ENCODE peak calls at places on chromosomes 3 and 15, in seven cellular contexts. A is GM23338, Z is SK-N-SH, N is OCI-LY7, O is neural progenitor cell, F is HCT116, V is PC-3. B is an unnamed sample. For H3K79me2, the result is how much of the 10 kb centered on the place peaks cover.

GRCh38 chr3:173397161-173398110 is at the start of gene NLGN1:
- DNase-seq in A (peak), Z (peak), N (no peak), O (peak), F (no peak), V (peak), B (peak)

GRCh38 chr15:48945386-48945785 is 18.3 kb downstream of the SHC4 start:
- DNase-seq in A (no peak), Z (no peak), N (no peak), O (no peak), F (no peak), V (no peak), B (peak)

GRCh38 chr3:16825617-16826204 is 59.0 kb upstream of the PLCL2 start:
- DNase-seq in A (no peak), Z (no peak), N (no peak), O (no peak), F (no peak), V (no peak), B (no peak)

GRCh38 chr3:40899286-40899712 is 300.0 kb upstream of the CTNNB1 start:
- DNase-seq in A (no peak), Z (no peak), N (no peak), O (no peak), F (no peak), V (peak), B (peak)

GRCh38 chr15:51126842-51127241 is 32.1 kb upstream of the TNFAIP8L3 start:
- DNase-seq in A (no peak), Z (no peak), N (no peak), O (no peak), F (no peak), V (no peak), B (no peak)

GRCh38 chr3:130601662-130602061 is 84.7 kb downstream of the COL6A6 start:
- DNase-seq in A (no peak), Z (no peak), N (no peak), O (no peak), F (no peak), V (peak), B (peak)

GRCh38 chr15:100043732-100044131 is 298.0 kb downstream of the ADAMTS17 start:
- DNase-seq in A (no peak), Z (no peak), N (no peak), O (no peak), F (no peak), V (no peak), B (no peak)

GRCh38 chr15:67801926-67802914 is 23.1 kb upstream of the SKOR1 start:
- DNase-seq in A (no peak), Z (no peak), N (no peak), O (no peak), F (no peak), V (no peak), B (no peak)

GRCh38 chr3:65888980-65889706 is 149.6 kb downstream of the MAGI1 start:
- DNase-seq in A (peak), Z (no peak), N (no peak), O (no peak), F (peak), V (peak), B (peak)

GRCh38 chr15:98905981-98906711 is 101.4 kb downstream of the PGPEP1L start:
- DNase-seq in A (no peak), Z (no peak), N (no peak), O (no peak), F (no peak), V (peak), B (peak)

GRCh38 chr15:101326026-101326315 is 30.9 kb upstream of the SNRPA1 start:
- DNase-seq in A (no peak), Z (no peak), N (no peak), O (no peak), F (no peak), V (no peak), B (no peak)

GRCh38 chr3:82196645-82197044 is 435.2 kb upstream of the GBE1 start:
- DNase-seq in A (no peak), Z (no peak), N (no peak), O (no peak), F (no peak), V (no peak), B (no peak)

GRCh38 chr3:177335728-177336127 is 138.4 kb upstream of the TBL1XR1 start:
- DNase-seq in A (no peak), Z (no peak), N (no peak), O (no peak), F (no peak), V (peak), B (peak)

GRCh38 chr3:171396048-171396447 is 64.2 kb downstream of the TNIK start:
- DNase-seq in A (no peak), Z (no peak), N (no peak), O (no peak), F (no peak), V (peak), B (peak)

GRCh38 chr3:167814441-167814951 is 79.0 kb downstream of the SERPINI1 start:
- DNase-seq in A (no peak), Z (peak), N (no peak), O (no peak), F (no peak), V (peak), B (peak)

GRCh38 chr3:108064293-108064887 is 26.4 kb downstream of the CD47 start:
- DNase-seq in A (no peak), Z (no peak), N (no peak), O (no peak), F (no peak), V (no peak), B (no peak)
- H3K79me2 ChIP-seq in A (under half), Z (under half), N (under half), O (under half), F (under half), V (under half), B (under half)

GRCh38 chr15:27414168-27414870 is 443.3 kb downstream of the GABRG3 start:
- DNase-seq in A (no peak), Z (no peak), N (no peak), O (peak), F (no peak), V (no peak), B (peak)

GRCh38 chr15:27410986-27411385 is 440.0 kb downstream of the GABRG3 start:
- DNase-seq in A (no peak), Z (no peak), N (no peak), O (no peak), F (no peak), V (peak), B (no peak)

GRCh38 chr15:27408428-27408827 is 437.4 kb downstream of the GABRG3 start:
- DNase-seq in A (no peak), Z (peak), N (no peak), O (peak), F (no peak), V (no peak), B (no peak)

DNA sequence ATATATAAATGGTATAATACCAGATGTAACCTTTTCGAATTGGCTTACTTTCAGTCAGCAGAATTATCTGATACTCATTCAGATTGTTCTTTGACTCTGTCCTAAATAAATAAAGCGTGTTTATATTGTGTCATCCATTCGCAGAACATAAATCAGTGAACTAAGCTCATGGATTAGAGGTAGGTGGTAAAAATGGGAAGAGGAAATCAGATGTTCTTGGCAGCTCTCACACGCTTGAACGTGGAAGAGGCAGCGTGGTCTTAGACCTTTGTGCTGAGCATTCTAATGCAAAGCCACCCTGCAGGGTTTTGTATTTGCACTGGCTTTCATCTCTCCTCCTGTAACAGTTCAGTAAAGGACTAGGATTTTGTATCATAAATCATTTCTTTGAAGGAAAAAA is 441.4 kb downstream of the GABRG3 start:
- DNase-seq in A (peak), Z (no peak), N (no peak), O (peak), F (no peak), V (no peak), B (no peak)
- TF ChIP-seq EZH2phosphoT487 in A (no peak), Z (no peak), N (no peak), O (no peak), F (no peak), V (no peak), B (no peak)

GRCh38 chr3:53038679-53039375 is 7.0 kb downstream of the SFMBT1 start:
- DNase-seq in A (no peak), Z (no peak), N (no peak), O (no peak), F (no peak), V (no peak), B (no peak)
- H3K79me2 ChIP-seq in A (half or more), Z (under half), N (under half), O (half or more), F (under half), V (half or more), B (under half)

DNA sequence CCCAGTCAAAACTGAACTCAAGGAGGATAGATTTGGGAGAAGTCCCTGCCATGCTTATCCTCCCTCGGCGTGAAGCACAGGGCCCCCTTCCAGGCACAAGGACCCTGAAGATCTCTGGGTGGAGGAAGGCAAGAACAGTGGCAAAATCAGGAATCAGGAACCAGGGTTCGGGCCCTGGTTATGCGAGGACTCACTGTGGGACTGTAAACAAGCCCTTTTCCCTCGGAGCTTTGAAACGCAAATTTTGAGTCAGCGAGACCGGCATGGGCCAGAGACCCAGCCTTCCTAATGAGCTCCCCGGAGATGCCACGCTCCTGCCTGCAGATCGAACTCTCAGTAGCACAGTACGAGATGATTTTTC is 70.2 kb downstream of the SLC12A8 start:
- DNase-seq in A (peak), Z (no peak), N (no peak), O (no peak), F (no peak), V (no peak), B (no peak)
- TF ChIP-seq EZH2phosphoT487 in A (no peak), Z (no peak), N (no peak), O (no peak), F (no peak), V (no peak), B (no peak)

GRCh38 chr15:92941668-92942067 is 41.5 kb downstream of the CHD2 start:
- DNase-seq in A (no peak), Z (no peak), N (no peak), O (no peak), F (no peak), V (no peak), B (peak)

GRCh38 chr15:92943581-92943980 is 43.5 kb downstream of the CHD2 start:
- DNase-seq in A (no peak), Z (no peak), N (no peak), O (no peak), F (no peak), V (no peak), B (no peak)

GRCh38 chr15:92938387-92938786 is 38.3 kb downstream of the CHD2 start:
- DNase-seq in A (no peak), Z (no peak), N (no peak), O (no peak), F (no peak), V (no peak), B (peak)

GRCh38 chr15:92944946-92945521 is 44.9 kb downstream of the CHD2 start:
- DNase-seq in A (no peak), Z (no peak), N (no peak), O (no peak), F (no peak), V (no peak), B (no peak)

DNA sequence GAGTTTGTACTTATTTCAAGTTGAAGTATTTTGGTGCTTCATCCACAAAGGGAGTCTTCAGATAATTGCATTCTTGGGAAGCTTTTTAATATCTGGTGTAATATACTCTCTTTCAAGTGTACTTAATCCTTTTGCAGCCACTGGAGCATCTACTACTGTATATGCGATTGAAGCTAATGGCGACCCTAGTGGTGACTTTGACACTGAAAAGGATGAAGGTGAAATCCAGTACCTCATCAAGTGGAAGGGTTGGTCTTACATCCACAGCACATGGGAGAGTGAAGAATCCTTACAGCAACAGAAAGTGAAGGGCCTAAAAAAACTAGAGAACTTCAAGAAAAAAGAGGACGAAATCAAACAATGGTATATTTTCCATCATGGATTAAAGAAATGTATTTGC is 42.6 kb downstream of the CHD2 start:
- DNase-seq in A (peak), Z (no peak), N (no peak), O (no peak), F (no peak), V (no peak), B (no peak)
- H3K79me2 ChIP-seq in A (under half), Z (half or more), N (under half), O (half or more), F (half or more), V (under half), B (half or more)

GRCh38 chr3:98542623-98543022 is 10.8 kb downstream of the GPR15 start:
- DNase-seq in A (no peak), Z (no peak), N (no peak), O (no peak), F (no peak), V (no peak), B (no peak)
- TF ChIP-seq EZH2phosphoT487 in A (no peak), Z (no peak), N (no peak), O (no peak), F (no peak), V (no peak), B (no peak)

DNA sequence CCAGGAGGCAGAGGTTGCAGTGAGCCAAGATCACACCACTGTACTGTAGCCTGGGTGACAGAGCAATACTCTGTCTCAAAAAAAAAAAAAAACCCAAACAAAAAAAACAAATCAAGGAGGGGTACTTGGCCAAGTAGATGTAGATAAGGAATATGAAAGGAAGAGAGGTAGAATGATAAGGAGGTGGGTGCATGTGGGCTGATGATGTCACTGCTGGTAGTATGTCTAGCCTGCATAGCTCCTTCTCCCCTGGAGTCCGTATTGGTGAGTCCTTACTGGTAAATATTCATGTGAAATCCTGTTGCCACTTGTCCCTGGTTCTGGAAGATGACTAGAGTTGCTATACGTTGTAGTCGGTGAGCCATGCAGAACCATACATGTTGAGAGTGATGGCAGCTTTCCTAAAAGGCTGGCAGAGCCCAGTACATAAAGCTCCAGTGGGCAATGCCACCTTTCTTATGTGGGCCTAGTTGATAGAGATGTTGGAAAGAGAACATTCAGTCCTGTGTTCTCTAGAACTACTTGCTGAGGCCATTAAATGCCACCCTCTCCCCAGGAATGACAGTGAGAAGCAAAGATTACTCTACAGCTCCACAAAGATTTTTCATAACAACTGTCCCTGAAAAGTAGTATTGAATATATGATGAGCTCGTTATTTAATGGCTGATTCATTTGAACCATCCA is 11.0 kb downstream of the KAT2B start:
- DNase-seq in A (no peak), Z (no peak), N (no peak), O (no peak), F (no peak), V (no peak), B (no peak)
- H3K79me2 ChIP-seq in A (under half), Z (under half), N (half or more), O (half or more), F (under half), V (under half), B (under half)

GRCh38 chr15:75204340-75205063 is 2.8 kb downstream of the C15orf39 start:
- DNase-seq in A (peak), Z (peak), N (peak), O (peak), F (peak), V (peak), B (peak)

GRCh38 chr15:75202251-75203016 is 752 bp downstream of the C15orf39 start:
- DNase-seq in A (peak), Z (peak), N (peak), O (peak), F (no peak), V (peak), B (peak)

GRCh38 chr15:75203908-75204263 is 2.2 kb downstream of the C15orf39 start:
- DNase-seq in A (no peak), Z (no peak), N (peak), O (no peak), F (no peak), V (no peak), B (no peak)

GRCh38 chr15:75201609-75202250 is at the start of gene C15orf39:
- DNase-seq in A (peak), Z (peak), N (peak), O (peak), F (peak), V (peak), B (peak)

GRCh38 chr15:75203017-75203907 is 1.6 kb downstream of the C15orf39 start:
- DNase-seq in A (no peak), Z (peak), N (peak), O (peak), F (no peak), V (peak), B (peak)
- TF ChIP-seq EZH2phosphoT487 in A (no peak), Z (no peak), N (no peak), O (no peak), F (no peak), V (no peak), B (no peak)

GRCh38 chr3:154327871-154328270 is 3.6 kb upstream of the DHX36 start:
- DNase-seq in A (no peak), Z (no peak), N (no peak), O (no peak), F (no peak), V (no peak), B (no peak)

GRCh38 chr3:154323921-154324738 is at the start of gene DHX36:
- DNase-seq in A (peak), Z (peak), N (peak), O (peak), F (peak), V (peak), B (peak)

GRCh38 chr3:154324919-154325318 is 632 bp upstream of the DHX36 start:
- DNase-seq in A (no peak), Z (no peak), N (no peak), O (peak), F (no peak), V (no peak), B (peak)
- H3K79me2 ChIP-seq in A (under half), Z (under half), N (under half), O (under half), F (under half), V (under half), B (under half)

B was measured in GM23248.